ENCODE peak calls at places on chromosomes 6 and 20, in eight cellular contexts. B is GM12865; I is Peyer's patch; S is C1 segment of cervical spinal cord; R is dermis microvascular lymphatic vessel endothelial cell; H is activated CD4-positive, alpha-beta T cell treated with anti-CD3 and anti-CD28 coated beads, Interleukin-2, amount 50 U/mL, for 48 hours; U is M059J; O is sciatic nerve. N is an unnamed sample.

GRCh38 chr20:13533946-13534345 is 104.8 kb downstream of the TASP1 start:
- DNase-seq in I (no peak), H (no peak), R (no peak), U (peak), B (no peak), S (no peak), O (no peak), N (no peak)

GRCh38 chr20:10682939-10683338 is 9.1 kb upstream of the JAG1 start:
- DNase-seq in U (no peak), O (no peak), H (no peak), R (no peak), S (no peak), B (no peak), I (no peak), N (no peak)

GRCh38 chr6:147941143-147941542 is 401.5 kb upstream of the SASH1 start:
- DNase-seq in B (no peak), R (no peak), S (no peak), I (no peak), H (no peak), U (peak), O (no peak), N (no peak)

GRCh38 chr6:21918081-21918480 is 324.5 kb downstream of the SOX4 start:
- DNase-seq in S (no peak), O (no peak), H (no peak), U (no peak), R (no peak), B (no peak), I (no peak), N (no peak)

GRCh38 chr6:78830810-78831209 is 36.5 kb upstream of the IRAK1BP1 start:
- DNase-seq in U (no peak), I (no peak), R (no peak), S (no peak), H (no peak), O (no peak), B (no peak), N (no peak)

GRCh38 chr6:150343434-150343833 is 25.4 kb upstream of the IYD start:
- DNase-seq in R (no peak), U (no peak), O (no peak), B (no peak), I (no peak), S (no peak), H (no peak), N (no peak)

GRCh38 chr20:35561268-35561667 is 19.4 kb downstream of the ERGIC3 start:
- DNase-seq in S (no peak), B (peak), O (no peak), U (peak), R (no peak), H (peak), I (peak), N (peak)

GRCh38 chr6:8085053-8085511 is 17.3 kb downstream of the EEF1E1 start:
- DNase-seq in U (peak), S (no peak), R (peak), B (no peak), O (no peak), H (no peak), I (no peak), N (peak)

GRCh38 chr6:52077961-52078613 is 9.3 kb downstream of the PKHD1 start:
- DNase-seq in U (no peak), O (no peak), B (no peak), H (no peak), R (no peak), I (no peak), S (no peak), N (no peak)